ENCODE peak calls at places on chromosome X, in ten cellular contexts. I, O, E, C, R, A, M, U, N and K are unnamed samples.

GRCh38 chrX:148412006-148412405 is 88.4 kb upstream of the AFF2 start:
- DNase-seq in N (no peak), U (no peak), R (peak), A (no peak), E (no peak), O (no peak), I (no peak), C (no peak), M (no peak), K (no peak)

GRCh38 chrX:153941331-153942252 is 2.9 kb downstream of the RENBP start:
- DNase-seq in A (no peak), U (peak), M (no peak), C (no peak), N (no peak), I (no peak), E (no peak), R (no peak), O (no peak), K (no peak)

GRCh38 chrX:34631826-34632225 is 25.3 kb downstream of the TMEM47 start:
- DNase-seq in O (no peak), A (no peak), U (no peak), I (peak), M (no peak), E (no peak), R (no peak), C (no peak), N (no peak), K (no peak)

GRCh38 chrX:100643212-100643611 is 787 bp upstream of the SRPX2 start:
- DNase-seq in I (no peak), E (no peak), A (no peak), R (no peak), M (no peak), U (no peak), O (no peak), N (no peak), C (no peak), K (no peak)

GRCh38 chrX:311156-312129 is 7.2 kb downstream of the GTPBP6 start:
- DNase-seq in N (no peak), R (no peak), I (no peak), M (peak), O (no peak), C (no peak), E (no peak), U (peak), A (no peak), K (no peak)

GRCh38 chrX:10939384-10939783 is 171.7 kb upstream of the HCCS start:
- DNase-seq in A (no peak), E (no peak), R (no peak), O (no peak), C (no peak), N (no peak), M (no peak), I (no peak), U (no peak), K (no peak)

GRCh38 chrX:123756320-123756719 is 23.5 kb upstream of the THOC2 start:
- DNase-seq in M (no peak), C (no peak), A (no peak), E (no peak), O (no peak), I (no peak), U (no peak), R (peak), N (no peak), K (no peak)

GRCh38 chrX:19670854-19671620 is 155.7 kb upstream of the MAP3K15 start:
- DNase-seq in C (no peak), M (no peak), O (no peak), R (peak), N (peak), E (no peak), I (peak), A (no peak), U (peak), K (peak)